ENCODE peak calls at places on chromosomes 7 and 10, in five cellular contexts. Z, N, V, Q and S are unnamed samples.

GRCh38 chr10:74081192-74081803 is 69.3 kb downstream of the AP3M1 start:
- DNase-seq in Z (peak; percentile 50), N (no peak), Q (peak; percentile 47), V (no peak), S (no peak)

GRCh38 chr10:52762088-52762487 is 10.5 kb downstream of the MBL2 start:
- DNase-seq in N (no peak), Z (no peak), Q (no peak), V (no peak), S (no peak)

GRCh38 chr7:87361320-87361719 is 15.9 kb downstream of the CROT start:
- DNase-seq in Z (no peak), Q (no peak), V (no peak), N (no peak), S (no peak)

GRCh38 chr7:37056256-37056655 is 332.0 kb upstream of the AOAH start:
- DNase-seq in N (no peak), V (no peak), Q (no peak), Z (no peak), S (no peak)

GRCh38 chr10:103512591-103513382 is 19.3 kb downstream of the NEURL1 start:
- DNase-seq in V (no peak), N (no peak), Q (peak; percentile 82), Z (peak; percentile 24), S (no peak)

GRCh38 chr7:65983965-65984654 is 2.1 kb upstream of the GUSB start:
- DNase-seq in V (no peak), Z (no peak), N (no peak), Q (no peak), S (no peak)

GRCh38 chr10:69955211-69955805 is 97.3 kb upstream of the MACROH2A2 start:
- DNase-seq in Q (no peak), Z (peak; percentile 50), N (no peak), V (no peak), S (no peak)

GRCh38 chr7:127251458-127252379 is 1.0 kb downstream of the GRM8 start:
- DNase-seq in V (peak; percentile 62), Z (peak; percentile 45), N (no peak), Q (peak; percentile 21), S (no peak)

GRCh38 chr7:116443101-116443523 is 56.4 kb upstream of the CAV2 start:
- DNase-seq in V (no peak), Z (no peak), Q (no peak), N (no peak), S (no peak)

GRCh38 chr7:102473271-102473991 is 5.3 kb downstream of the POLR2J start:
- DNase-seq in V (peak; percentile 13), N (no peak), Z (no peak), Q (no peak), S (no peak)

GRCh38 chr10:87868277-87868676 is 4.9 kb downstream of the PTEN start:
- DNase-seq in V (no peak), Z (no peak), Q (no peak), N (no peak), S (no peak)

GRCh38 chr7:98840604-98841508 is 29.0 kb downstream of the TMEM130 start:
- DNase-seq in Q (no peak), N (no peak), V (no peak), Z (no peak), S (no peak)

GRCh38 chr7:32479574-32480200 is 10.5 kb downstream of the LSM5 start:
- DNase-seq in V (no peak), Z (no peak), Q (no peak), N (no peak), S (no peak)

GRCh38 chr7:158782638-158783490 is 46.4 kb downstream of the ESYT2 start:
- DNase-seq in Z (no peak), N (no peak), Q (peak; percentile 17), V (no peak), S (peak; percentile 93)

GRCh38 chr10:12212454-12212853 is 16.5 kb downstream of the CDC123 start:
- DNase-seq in Z (no peak), N (no peak), Q (no peak), V (no peak), S (no peak)

GRCh38 chr7:142359694-142360279 is 101.9 kb upstream of the PRSS58 start:
- DNase-seq in Z (no peak), Q (no peak), V (no peak), N (no peak), S (no peak)

GRCh38 chr7:75033064-75033463 is 40.5 kb downstream of the RCC1L start:
- DNase-seq in N (no peak), Q (no peak), Z (peak; percentile 74), V (no peak), S (no peak)

GRCh38 chr7:87875151-87876039 is 765 bp downstream of the SLC25A40 start:
- DNase-seq in Q (no peak), Z (no peak), V (peak; percentile 61), N (no peak), S (no peak)

GRCh38 chr7:156942708-156943090 is 6.8 kb upstream of the NOM1 start:
- DNase-seq in Q (peak; percentile 60), Z (peak; percentile 69), V (no peak), N (no peak), S (no peak)

GRCh38 chr10:23362879-23363787 is 18.5 kb upstream of the C10orf67 start:
- DNase-seq in Z (no peak), V (no peak), Q (no peak), N (peak; percentile 21), S (no peak)

GRCh38 chr7:129503725-129504124 is 1.4 kb downstream of the SMKR1 start:
- DNase-seq in Q (no peak), N (no peak), Z (no peak), V (no peak), S (no peak)
- H3K4me1 ChIP-seq in Q (peaks cover 12% of the 10 kb centered on the region), N (peaks cover 4% of the 10 kb centered on the region), Z (no peaks in the 10 kb centered on the region), V (no peaks in the 10 kb centered on the region), S (no peaks in the 10 kb centered on the region)

GRCh38 chr7:69772699-69773436 is 174.6 kb downstream of the AUTS2 start:
- DNase-seq in N (no peak), Q (no peak), Z (no peak), V (no peak), S (no peak)

GRCh38 chr7:69768986-69769595 is 170.8 kb downstream of the AUTS2 start:
- DNase-seq in V (no peak), Q (no peak), N (no peak), Z (no peak), S (no peak)

GRCh38 chr7:69769826-69770225 is 171.6 kb downstream of the AUTS2 start:
- DNase-seq in Q (no peak), N (no peak), V (no peak), Z (no peak), S (no peak)

GRCh38 chr7:69773535-69774225 is 175.4 kb downstream of the AUTS2 start:
- DNase-seq in V (no peak), N (no peak), Z (no peak), Q (no peak), S (no peak)

DNA sequence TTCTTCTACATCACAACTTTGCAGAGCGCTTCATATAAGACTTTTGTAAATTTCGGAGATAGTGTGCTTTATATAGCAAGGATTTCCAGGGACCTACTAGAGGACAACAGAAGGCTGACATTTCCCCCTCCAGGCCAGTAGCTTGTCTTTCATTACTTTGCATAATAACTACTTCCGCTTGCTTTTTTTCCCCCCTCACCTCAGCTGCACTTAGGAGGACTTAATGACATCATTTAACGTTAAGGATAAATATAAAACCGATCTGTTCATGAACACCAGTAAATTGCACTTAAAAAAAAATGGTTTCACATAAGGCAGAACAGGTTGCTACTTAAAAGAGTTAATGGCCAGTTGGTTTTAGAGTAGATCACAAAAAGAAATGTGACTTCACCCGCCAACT is 172.3 kb downstream of the AUTS2 start:
- DNase-seq in Z (no peak), N (no peak), V (no peak), Q (no peak), S (no peak)
- H3K4me1 ChIP-seq in Z (peaks cover 2% of the 10 kb centered on the region), N (no peaks in the 10 kb centered on the region), V (peaks cover 3% of the 10 kb centered on the region), Q (peaks cover 5% of the 10 kb centered on the region), S (no peaks in the 10 kb centered on the region)

DNA sequence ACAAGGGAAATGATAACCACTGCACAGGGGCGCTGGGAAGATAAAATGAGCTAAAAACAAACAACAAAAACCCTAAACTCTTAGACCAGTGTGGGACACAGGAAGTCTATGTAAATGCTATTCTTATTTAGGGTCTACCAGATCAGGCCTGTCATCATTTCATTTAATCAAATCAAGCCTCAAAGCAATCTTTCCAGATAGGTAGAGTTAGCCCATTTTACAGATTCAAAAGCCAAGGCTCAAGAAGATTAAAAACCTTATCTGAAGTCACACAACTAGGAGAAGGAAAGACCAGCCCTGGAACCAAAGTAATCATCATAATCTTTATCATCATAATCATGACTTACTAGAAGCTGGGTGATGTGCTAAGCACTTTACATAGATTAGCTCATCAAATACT is 4.7 kb downstream of the NOD1 start:
- DNase-seq in V (no peak), Z (no peak), N (no peak), Q (no peak), S (no peak)
- H3K4me1 ChIP-seq in V (peaks cover 6% of the 10 kb centered on the region), Z (peaks cover 3% of the 10 kb centered on the region), N (peaks cover 15% of the 10 kb centered on the region), Q (peaks cover 55% of the 10 kb centered on the region), S (peaks cover 8% of the 10 kb centered on the region)

GRCh38 chr7:1460757-1461639 is 1.7 kb upstream of the MICALL2 start:
- DNase-seq in V (peak; percentile 70), N (no peak), Z (no peak), Q (peak; percentile 81), S (peak; percentile 86)

GRCh38 chr7:1459930-1460756 is 873 bp upstream of the MICALL2 start:
- DNase-seq in Z (peak; percentile 51), N (no peak), V (peak; percentile 49), Q (peak; percentile 46), S (no peak)

GRCh38 chr7:1457949-1458675 is 1.2 kb downstream of the MICALL2 start:
- DNase-seq in Q (peak; percentile 44), V (no peak), Z (no peak), N (no peak), S (no peak)

GRCh38 chr7:1458676-1459511 is at the start of gene MICALL2:
- DNase-seq in Z (no peak), Q (peak; percentile 95), V (peak; percentile 89), N (peak; percentile 17), S (peak; percentile 95)

GRCh38 chr7:1459512-1459892 is 232 bp upstream of the MICALL2 start:
- DNase-seq in V (peak; percentile 100), Z (peak; percentile 99), Q (peak; percentile 100), N (peak; percentile 97), S (peak; percentile 100)
- H3K4me1 ChIP-seq in V (peaks cover 40% of the 10 kb centered on the region), Z (no peaks in the 10 kb centered on the region), Q (peaks cover 61% of the 10 kb centered on the region), N (peaks cover 18% of the 10 kb centered on the region), S (peaks cover 44% of the 10 kb centered on the region)

DNA sequence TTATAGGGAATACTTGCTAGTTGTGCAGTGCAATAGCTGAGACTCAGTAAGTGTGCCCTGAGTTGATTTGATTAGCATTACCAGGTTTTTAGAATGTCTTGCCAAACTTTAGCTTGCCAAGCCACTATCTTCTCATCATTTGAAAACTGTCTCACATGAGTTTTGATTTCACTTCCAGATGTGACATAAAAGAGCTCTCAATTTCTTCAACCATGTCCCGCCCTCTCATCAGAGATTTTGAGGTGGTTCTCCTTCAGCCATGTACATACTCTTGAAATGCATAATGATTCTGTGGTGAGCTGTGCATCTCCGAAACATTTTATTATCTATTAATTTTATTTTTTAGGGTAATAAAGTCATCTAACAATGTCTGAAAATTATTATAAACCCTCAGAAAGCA is 215.0 kb upstream of the SEMA3E start:
- DNase-seq in Q (no peak), Z (no peak), N (no peak), V (no peak), S (no peak)
- H3K4me1 ChIP-seq in Q (no peaks in the 10 kb centered on the region), Z (no peaks in the 10 kb centered on the region), N (no peaks in the 10 kb centered on the region), V (no peaks in the 10 kb centered on the region), S (no peaks in the 10 kb centered on the region)

DNA sequence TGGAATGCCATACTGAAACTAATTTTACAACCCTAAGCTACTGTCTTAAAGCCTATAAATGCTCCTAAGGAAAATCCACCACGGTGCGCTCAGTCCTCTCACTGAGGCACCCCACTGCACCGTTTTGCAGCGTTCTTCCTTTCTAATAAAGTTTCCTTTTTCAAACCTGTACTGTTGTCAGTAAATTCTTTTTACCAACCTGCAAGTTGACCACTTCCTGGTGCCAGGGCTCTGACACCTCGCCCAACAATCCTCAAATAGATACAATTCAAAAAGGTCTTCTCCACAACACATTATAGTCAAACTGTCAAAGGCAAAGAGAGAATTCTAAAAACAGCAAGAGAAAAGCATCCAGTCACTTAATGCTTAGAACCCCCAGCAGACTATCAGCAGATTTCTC is 42.8 kb downstream of the HERPUD2 start:
- DNase-seq in V (no peak), N (no peak), Q (no peak), Z (no peak), S (no peak)
- H3K4me1 ChIP-seq in V (peaks cover 17% of the 10 kb centered on the region), N (peaks cover 5% of the 10 kb centered on the region), Q (peaks cover 46% of the 10 kb centered on the region), Z (peaks cover 2% of the 10 kb centered on the region), S (no peaks in the 10 kb centered on the region)